ENCODE peak calls at places on chromosomes 16 and 17, in six cellular contexts. S is A549, G is K562, A is GM12878, X is endothelial cell of umbilical vein, L is HepG2. E is an unnamed sample.

GRCh38 chr17:77717941-77718668 is 240.4 kb upstream of the TNRC6C start:
- DNase-seq in A (no peak), L (peak; percentile 46), X (no peak), S (no peak), G (no peak), E (no peak)

GRCh38 chr16:12829096-12829888 is 25.6 kb upstream of the CPPED1 start:
- DNase-seq in A (no peak), S (no peak), X (no peak), L (no peak), G (no peak), E (no peak)

GRCh38 chr16:27408012-27408601 is 6.1 kb downstream of the IL21R start:
- DNase-seq in X (peak; percentile 39), G (no peak), S (no peak), L (peak; percentile 89), A (peak; percentile 76), E (peak; percentile 58)

GRCh38 chr17:73938706-73939105 is 264.8 kb upstream of the RPL38 start:
- DNase-seq in L (no peak), G (no peak), S (no peak), X (no peak), A (no peak), E (no peak)

GRCh38 chr16:19601083-19601976 is 45.8 kb downstream of the VPS35L start:
- DNase-seq in X (peak; percentile 60), G (peak; percentile 46), S (peak; percentile 41), A (no peak), L (peak; percentile 47), E (peak; percentile 48)

GRCh38 chr16:56493131-56493530 is 26.7 kb downstream of the BBS2 start:
- DNase-seq in S (no peak), G (no peak), X (no peak), L (peak; percentile 51), A (no peak), E (no peak)

GRCh38 chr16:86292942-86293341 is 217.4 kb upstream of the FOXF1 start:
- DNase-seq in L (no peak), S (no peak), X (no peak), A (no peak), G (no peak), E (no peak)

GRCh38 chr16:86722970-86723369 is 144.6 kb downstream of the FOXL1 start:
- DNase-seq in X (no peak), A (no peak), G (no peak), L (no peak), S (no peak), E (no peak)

GRCh38 chr17:412211-413015 is 59.8 kb upstream of the RPH3AL start:
- DNase-seq in G (peak; percentile 23), A (no peak), S (peak; percentile 63), L (peak; percentile 55), X (peak; percentile 52), E (peak; percentile 70)

GRCh38 chr16:29645699-29646187 is 17.3 kb upstream of the SPN start:
- DNase-seq in A (peak; percentile 83), G (peak; percentile 79), X (no peak), L (peak; percentile 89), S (no peak), E (peak; percentile 90)

GRCh38 chr16:46801428-46802049 is 29.4 kb downstream of the C16orf87 start:
- DNase-seq in G (no peak), X (peak; percentile 18), S (peak; percentile 38), L (peak; percentile 43), A (no peak), E (peak; percentile 13)

GRCh38 chr16:50269061-50269705 is 2.8 kb downstream of the ADCY7 start:
- DNase-seq in L (no peak), G (no peak), A (no peak), X (no peak), S (no peak), E (no peak)

GRCh38 chr16:7397901-7398300 is 65.3 kb downstream of the RBFOX1 start:
- DNase-seq in X (no peak), G (no peak), L (no peak), S (no peak), A (no peak), E (no peak)

GRCh38 chr16:67277999-67278772 is 1.1 kb upstream of the PLEKHG4 start:
- DNase-seq in L (peak; percentile 43), X (peak; percentile 69), G (no peak), A (no peak), S (peak; percentile 18), E (peak; percentile 23)
- H3K4me3 ChIP-seq in L (peak overlapping the region; percentile 67), X (peak overlapping the region; percentile 60), G (peak overlapping the region; percentile 74), A (peak overlapping the region; percentile 74), S (peak overlapping the region; percentile 80), E (peak overlapping the region; percentile 65)

GRCh38 chr16:71249399-71249798 is 18.9 kb upstream of the HYDIN start:
- DNase-seq in G (no peak), X (no peak), S (no peak), L (no peak), A (no peak), E (peak; percentile 38)
- TF ChIP-seq CTCF in G (peak; percentile 56), X (no peak), S (no peak), L (peak; percentile 12), A (no peak), E (no peak)

DNA sequence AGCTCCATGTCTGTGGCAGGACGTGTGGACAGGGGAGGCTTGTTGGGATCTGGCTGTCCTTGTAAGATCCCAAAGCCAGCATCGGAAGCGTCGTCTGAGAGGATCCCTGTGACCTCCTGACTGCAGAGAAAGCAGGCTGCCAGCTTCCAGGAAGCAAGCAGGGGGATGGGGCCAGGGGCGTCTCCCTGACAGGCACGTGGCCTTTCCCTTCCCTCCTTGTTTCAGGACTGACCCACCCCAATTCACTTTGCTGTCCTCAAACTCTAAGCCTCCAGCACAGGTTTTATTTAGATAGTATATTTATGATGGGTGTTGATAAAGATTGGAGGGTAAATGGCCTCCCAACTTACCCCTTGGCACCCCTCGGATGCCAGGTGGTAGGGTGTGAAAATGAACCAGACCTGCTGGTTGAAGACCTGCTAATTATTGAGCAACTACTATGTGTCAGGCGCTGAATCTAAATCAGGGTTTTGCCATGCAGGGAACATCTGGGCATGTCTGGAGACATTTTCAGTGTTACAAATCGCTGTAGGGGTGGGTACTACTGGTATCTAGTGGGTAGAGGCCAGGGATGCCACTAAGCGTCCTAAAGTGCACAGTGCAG is 24.5 kb downstream of the SOCS1 start:
- DNase-seq in G (peak; percentile 66), A (no peak), X (no peak), S (no peak), L (no peak), E (no peak)
- TF ChIP-seq MYC in G (no peak), A (no peak), X (no peak), S (no peak), L (peak; percentile 10), E (no peak)

GRCh38 chr17:62309381-62309780 is 71.0 kb upstream of the EFCAB3 start:
- DNase-seq in G (no peak), L (no peak), A (no peak), X (no peak), S (no peak), E (no peak)
- H3K4me3 ChIP-seq in G (no peak overlapping the region), L (no peak overlapping the region), A (no peak overlapping the region), X (no peak overlapping the region), S (no peak overlapping the region), E (no peak overlapping the region)

GRCh38 chr17:7254511-7254910 is 2.5 kb downstream of the ELP5 start:
- DNase-seq in L (no peak), A (no peak), X (no peak), S (no peak), G (no peak), E (no peak)

GRCh38 chr17:7250655-7251329 is 742 bp downstream of the CTDNEP1 start:
- DNase-seq in X (peak; percentile 42), S (no peak), G (no peak), A (no peak), L (no peak), E (peak; percentile 26)

GRCh38 chr17:7253082-7253481 is 1.1 kb downstream of the ELP5 start:
- DNase-seq in X (no peak), S (no peak), G (no peak), L (no peak), A (no peak), E (no peak)

GRCh38 chr17:7251330-7252175 is at the start of gene CTDNEP1:
- DNase-seq in G (peak; percentile 83), X (no peak), S (peak; percentile 99), A (peak; percentile 98), L (peak; percentile 99), E (peak; percentile 96)

GRCh38 chr17:7252176-7253043 is at the start of gene ELP5:
- DNase-seq in L (peak; percentile 94), G (peak; percentile 69), X (peak; percentile 99), S (peak; percentile 97), A (peak; percentile 82), E (peak; percentile 92)
- TF ChIP-seq CTCF in L (peak; percentile 96), G (no peak), X (no peak), S (peak; percentile 54), A (peak; percentile 37), E (no peak)

GRCh38 chr16:10182186-10182683 is at the start of gene GRIN2A:
- DNase-seq in A (no peak), G (no peak), X (no peak), L (no peak), S (no peak), E (no peak)

GRCh38 chr16:10183606-10183959 is 1.4 kb upstream of the GRIN2A start:
- DNase-seq in S (no peak), L (no peak), A (no peak), G (no peak), X (no peak), E (no peak)

GRCh38 chr16:10180771-10181163 is 1.5 kb downstream of the GRIN2A start:
- DNase-seq in L (peak; percentile 57), A (no peak), X (no peak), G (peak; percentile 70), S (peak; percentile 28), E (no peak)

GRCh38 chr16:10180042-10180770 is 2.0 kb downstream of the GRIN2A start:
- DNase-seq in G (no peak), L (no peak), X (no peak), S (no peak), A (no peak), E (no peak)

GRCh38 chr16:10181196-10182162 is 749 bp downstream of the GRIN2A start:
- DNase-seq in L (peak; percentile 38), G (peak; percentile 72), S (peak; percentile 62), A (no peak), X (peak; percentile 35), E (peak; percentile 25)
- TF ChIP-seq MYC in L (no peak), G (no peak), S (no peak), A (peak; percentile 70), X (no peak), E (no peak)

DNA sequence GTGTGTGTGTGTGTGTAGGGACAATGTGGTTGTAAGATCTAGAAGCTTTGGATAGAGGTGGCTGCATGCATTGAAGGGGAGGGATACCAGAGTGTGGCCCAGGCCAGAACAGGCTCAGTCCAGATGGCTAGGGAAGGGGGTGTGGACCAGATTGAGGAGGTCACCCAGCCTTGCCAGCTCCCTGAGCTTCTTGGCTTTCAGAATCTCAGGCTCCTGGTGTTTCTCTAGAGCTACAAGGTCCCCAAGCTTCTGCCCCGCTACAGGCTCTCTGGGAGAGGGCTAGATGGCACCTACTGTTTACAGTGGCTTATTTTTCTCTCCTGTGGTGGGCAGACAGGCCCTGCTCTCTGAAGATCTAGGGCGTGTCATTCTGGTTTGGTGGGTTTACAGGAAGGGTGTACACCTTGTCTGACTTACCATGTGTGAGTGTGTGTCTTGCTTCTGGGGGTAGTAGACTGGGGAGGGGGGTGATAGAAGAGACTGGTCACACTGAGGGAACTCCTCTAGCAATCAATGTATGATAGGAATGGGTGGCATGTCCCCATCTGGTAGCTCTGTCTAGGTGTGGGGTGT is 1.0 kb downstream of the RARA start:
- DNase-seq in X (no peak), L (no peak), S (no peak), G (no peak), A (no peak), E (no peak)
- H3K4me3 ChIP-seq in X (no peak overlapping the region), L (peak overlapping the region; percentile 88), S (peak overlapping the region; percentile 50), G (no peak overlapping the region), A (peak overlapping the region; percentile 70), E (no peak overlapping the region)

GRCh38 chr16:85056211-85056748 is 28.7 kb downstream of the KIAA0513 start:
- DNase-seq in G (peak; percentile 48), L (peak; percentile 27), S (no peak), A (no peak), X (peak; percentile 35), E (peak; percentile 54)
- TF ChIP-seq CTCF in G (peak; percentile 70), L (peak; percentile 56), S (no peak), A (peak; percentile 21), X (peak; percentile 12), E (peak; percentile 48)